ENCODE peak calls at places on chromosomes 6 and 20, in eight cellular contexts. One of them, this sample, is unnamed.

GRCh38 chr6:124119591-124119990 is 315.9 kb downstream of the NKAIN2 start:
- DNase-seq in hepatocyte: no peak
- DNase-seq in GM13976: no peak
- DNase-seq in GM06990: no peak
- DNase-seq in HCT116: no peak
- DNase-seq in heart right ventricle: no peak
- DNase-seq in WERI-Rb-1: peak; percentile 75
- DNase-seq in WTC11: no peak
- DNase-seq in this sample: no peak

GRCh38 chr20:22796465-22797077 is 212.2 kb upstream of the FOXA2 start:
- DNase-seq in hepatocyte: no peak
- DNase-seq in GM13976: no peak
- DNase-seq in GM06990: no peak
- DNase-seq in HCT116: no peak
- DNase-seq in heart right ventricle: no peak
- DNase-seq in WERI-Rb-1: no peak
- DNase-seq in WTC11: no peak
- DNase-seq in this sample: no peak

GRCh38 chr6:75830959-75831885 is 82.2 kb downstream of the MYO6 start:
- DNase-seq in hepatocyte: no peak
- DNase-seq in GM13976: peak; percentile 49
- DNase-seq in GM06990: peak; percentile 16
- DNase-seq in HCT116: no peak
- DNase-seq in heart right ventricle: no peak
- DNase-seq in WERI-Rb-1: no peak
- DNase-seq in WTC11: no peak
- DNase-seq in this sample: no peak

GRCh38 chr6:83138118-83138722 is 54.8 kb downstream of the PGM3 start:
- DNase-seq in hepatocyte: peak; percentile 7
- DNase-seq in GM13976: no peak
- DNase-seq in GM06990: no peak
- DNase-seq in HCT116: no peak
- DNase-seq in heart right ventricle: no peak
- DNase-seq in WERI-Rb-1: no peak
- DNase-seq in WTC11: no peak
- DNase-seq in this sample: no peak

GRCh38 chr6:143838395-143838794 is 4.7 kb upstream of the LTV1 start:
- DNase-seq in hepatocyte: peak; percentile 58
- DNase-seq in GM13976: no peak
- DNase-seq in GM06990: no peak
- DNase-seq in HCT116: no peak
- DNase-seq in heart right ventricle: no peak
- DNase-seq in WERI-Rb-1: no peak
- DNase-seq in WTC11: no peak
- DNase-seq in this sample: no peak

GRCh38 chr6:157304840-157305675 is 18.3 kb downstream of the TMEM242 start:
- DNase-seq in hepatocyte: peak; percentile 37
- DNase-seq in GM13976: no peak
- DNase-seq in GM06990: no peak
- DNase-seq in HCT116: no peak
- DNase-seq in heart right ventricle: no peak
- DNase-seq in WERI-Rb-1: no peak
- DNase-seq in WTC11: no peak
- DNase-seq in this sample: no peak

GRCh38 chr6:169789146-169789943 is 37.9 kb downstream of the ERMARD start:
- DNase-seq in hepatocyte: no peak
- DNase-seq in GM13976: no peak
- DNase-seq in GM06990: no peak
- DNase-seq in HCT116: no peak
- DNase-seq in heart right ventricle: no peak
- DNase-seq in WERI-Rb-1: peak; percentile 29
- DNase-seq in WTC11: no peak
- DNase-seq in this sample: no peak

GRCh38 chr6:119071576-119071975 is 6.9 kb downstream of the FAM184A start:
- DNase-seq in hepatocyte: peak; percentile 55
- DNase-seq in GM13976: no peak
- DNase-seq in GM06990: no peak
- DNase-seq in HCT116: no peak
- DNase-seq in heart right ventricle: no peak
- DNase-seq in WERI-Rb-1: no peak
- DNase-seq in WTC11: no peak
- DNase-seq in this sample: no peak

GRCh38 chr20:7094438-7094997 is 327.0 kb downstream of the BMP2 start:
- DNase-seq in hepatocyte: peak; percentile 66
- DNase-seq in GM13976: no peak
- DNase-seq in GM06990: no peak
- DNase-seq in HCT116: peak; percentile 4
- DNase-seq in heart right ventricle: peak; percentile 11
- DNase-seq in WERI-Rb-1: peak; percentile 32
- DNase-seq in WTC11: peak; percentile 64
- DNase-seq in this sample: peak; percentile 60

GRCh38 chr20:47319517-47320252 is 36.8 kb downstream of the ZMYND8 start:
- DNase-seq in hepatocyte: peak; percentile 81
- DNase-seq in GM13976: no peak
- DNase-seq in GM06990: no peak
- DNase-seq in HCT116: peak; percentile 78
- DNase-seq in heart right ventricle: peak; percentile 29
- DNase-seq in WERI-Rb-1: no peak
- DNase-seq in WTC11: peak; percentile 83
- DNase-seq in this sample: peak; percentile 93

GRCh38 chr6:26195924-26196845 is 109.0 kb downstream of the HFE start:
- DNase-seq in hepatocyte: no peak
- DNase-seq in GM13976: no peak
- DNase-seq in GM06990: peak; percentile 54
- DNase-seq in HCT116: no peak
- DNase-seq in heart right ventricle: no peak
- DNase-seq in WERI-Rb-1: no peak
- DNase-seq in WTC11: no peak
- DNase-seq in this sample: no peak

GRCh38 chr6:104325341-104326172 is 534.2 kb downstream of the HACE1 start:
- DNase-seq in hepatocyte: peak; percentile 51
- DNase-seq in GM13976: peak; percentile 23
- DNase-seq in GM06990: no peak
- DNase-seq in HCT116: peak; percentile 22
- DNase-seq in heart right ventricle: no peak
- DNase-seq in WERI-Rb-1: no peak
- DNase-seq in WTC11: peak; percentile 15
- DNase-seq in this sample: peak; percentile 14

GRCh38 chr20:3818155-3819151 is 1.9 kb upstream of the AP5S1 start:
- DNase-seq in hepatocyte: peak; percentile 87
- DNase-seq in GM13976: peak; percentile 74
- DNase-seq in GM06990: no peak
- DNase-seq in HCT116: peak; percentile 71
- DNase-seq in heart right ventricle: no peak
- DNase-seq in WERI-Rb-1: peak; percentile 91
- DNase-seq in WTC11: peak; percentile 75
- DNase-seq in this sample: peak; percentile 74

GRCh38 chr20:31496761-31497295 is 17.4 kb upstream of the HM13 start:
- DNase-seq in hepatocyte: peak; percentile 52
- DNase-seq in GM13976: no peak
- DNase-seq in GM06990: no peak
- DNase-seq in HCT116: no peak
- DNase-seq in heart right ventricle: peak; percentile 89
- DNase-seq in WERI-Rb-1: peak; percentile 78
- DNase-seq in WTC11: no peak
- DNase-seq in this sample: peak; percentile 44

GRCh38 chr6:143232849-143233248 is 172.2 kb downstream of the AIG1 start:
- DNase-seq in hepatocyte: peak; percentile 28
- DNase-seq in GM13976: peak; percentile 43
- DNase-seq in GM06990: peak; percentile 9
- DNase-seq in HCT116: peak; percentile 15
- DNase-seq in heart right ventricle: peak; percentile 27
- DNase-seq in WERI-Rb-1: peak; percentile 59
- DNase-seq in WTC11: peak; percentile 74
- DNase-seq in this sample: peak; percentile 39

GRCh38 chr20:63835031-63835858 is 4.2 kb upstream of the ZBTB46 start:
- DNase-seq in hepatocyte: peak; percentile 96
- DNase-seq in GM13976: peak; percentile 76
- DNase-seq in GM06990: no peak
- DNase-seq in HCT116: peak; percentile 90
- DNase-seq in heart right ventricle: peak; percentile 87
- DNase-seq in WERI-Rb-1: peak; percentile 94
- DNase-seq in WTC11: peak; percentile 88
- DNase-seq in this sample: peak; percentile 98

GRCh38 chr6:158290659-158291058 is 21.6 kb upstream of the TULP4 start:
- DNase-seq in hepatocyte: no peak
- DNase-seq in GM13976: peak; percentile 65
- DNase-seq in GM06990: peak; percentile 24
- DNase-seq in HCT116: no peak
- DNase-seq in heart right ventricle: no peak
- DNase-seq in WERI-Rb-1: no peak
- DNase-seq in WTC11: no peak
- DNase-seq in this sample: no peak

GRCh38 chr20:59644371-59644939 is 40.1 kb downstream of the PHACTR3 start:
- DNase-seq in hepatocyte: no peak
- DNase-seq in GM13976: no peak
- DNase-seq in GM06990: no peak
- DNase-seq in HCT116: no peak
- DNase-seq in heart right ventricle: no peak
- DNase-seq in WERI-Rb-1: no peak
- DNase-seq in WTC11: no peak
- DNase-seq in this sample: no peak

GRCh38 chr20:59646487-59646886 is 42.1 kb downstream of the PHACTR3 start:
- DNase-seq in hepatocyte: no peak
- DNase-seq in GM13976: no peak
- DNase-seq in GM06990: no peak
- DNase-seq in HCT116: no peak
- DNase-seq in heart right ventricle: no peak
- DNase-seq in WERI-Rb-1: no peak
- DNase-seq in WTC11: no peak
- DNase-seq in this sample: no peak

GRCh38 chr20:59645316-59645715 is 41.0 kb downstream of the PHACTR3 start:
- DNase-seq in hepatocyte: no peak
- DNase-seq in GM13976: no peak
- DNase-seq in GM06990: no peak
- DNase-seq in HCT116: no peak
- DNase-seq in heart right ventricle: no peak
- DNase-seq in WERI-Rb-1: no peak
- DNase-seq in WTC11: no peak
- DNase-seq in this sample: no peak

GRCh38 chr20:59647271-59647670 is 42.9 kb downstream of the PHACTR3 start:
- DNase-seq in hepatocyte: no peak
- DNase-seq in GM13976: no peak
- DNase-seq in GM06990: no peak
- DNase-seq in HCT116: no peak
- DNase-seq in heart right ventricle: no peak
- DNase-seq in WERI-Rb-1: no peak
- DNase-seq in WTC11: no peak
- DNase-seq in this sample: no peak

GRCh38 chr20:59645761-59646171 is 41.4 kb downstream of the PHACTR3 start:
- DNase-seq in hepatocyte: no peak
- DNase-seq in GM13976: no peak
- DNase-seq in GM06990: no peak
- DNase-seq in HCT116: no peak
- DNase-seq in heart right ventricle: no peak
- DNase-seq in WERI-Rb-1: no peak
- DNase-seq in WTC11: no peak
- DNase-seq in this sample: no peak
- TF ChIP-seq CTCF in hepatocyte: no peak
- TF ChIP-seq CTCF in GM13976: no peak
- TF ChIP-seq CTCF in GM06990: no peak
- TF ChIP-seq CTCF in HCT116: peak; percentile 45
- TF ChIP-seq CTCF in heart right ventricle: peak; percentile 30
- TF ChIP-seq CTCF in WERI-Rb-1: peak; percentile 46
- TF ChIP-seq CTCF in WTC11: no peak
- TF ChIP-seq CTCF in this sample: peak; percentile 37

GRCh38 chr6:15285682-15286294 is 39.9 kb downstream of the JARID2 start:
- DNase-seq in hepatocyte: no peak
- DNase-seq in GM13976: no peak
- DNase-seq in GM06990: no peak
- DNase-seq in HCT116: no peak
- DNase-seq in heart right ventricle: no peak
- DNase-seq in WERI-Rb-1: no peak
- DNase-seq in WTC11: no peak
- DNase-seq in this sample: no peak
- TF ChIP-seq CTCF in hepatocyte: no peak
- TF ChIP-seq CTCF in GM13976: no peak
- TF ChIP-seq CTCF in GM06990: peak; percentile 8
- TF ChIP-seq CTCF in HCT116: peak; percentile 39
- TF ChIP-seq CTCF in heart right ventricle: no peak
- TF ChIP-seq CTCF in WERI-Rb-1: peak; percentile 53
- TF ChIP-seq CTCF in WTC11: no peak
- TF ChIP-seq CTCF in this sample: no peak

GRCh38 chr20:45685896-45686295 is 15.9 kb upstream of the WFDC11 start:
- DNase-seq in hepatocyte: peak; percentile 10
- DNase-seq in GM13976: no peak
- DNase-seq in GM06990: no peak
- DNase-seq in HCT116: no peak
- DNase-seq in heart right ventricle: no peak
- DNase-seq in WERI-Rb-1: peak; percentile 12
- DNase-seq in WTC11: peak; percentile 43
- DNase-seq in this sample: peak; percentile 11
- TF ChIP-seq CTCF in hepatocyte: no peak
- TF ChIP-seq CTCF in GM13976: no peak
- TF ChIP-seq CTCF in GM06990: no peak
- TF ChIP-seq CTCF in HCT116: no peak
- TF ChIP-seq CTCF in heart right ventricle: no peak
- TF ChIP-seq CTCF in WERI-Rb-1: peak; percentile 41
- TF ChIP-seq CTCF in WTC11: no peak
- TF ChIP-seq CTCF in this sample: peak; percentile 16

GRCh38 chr6:106964954-106965353 is 9.6 kb downstream of the CD24 start:
- DNase-seq in hepatocyte: no peak
- DNase-seq in GM13976: no peak
- DNase-seq in GM06990: no peak
- DNase-seq in HCT116: no peak
- DNase-seq in heart right ventricle: no peak
- DNase-seq in WERI-Rb-1: no peak
- DNase-seq in WTC11: no peak
- DNase-seq in this sample: no peak

GRCh38 chr6:106966671-106967522 is 7.6 kb downstream of the CD24 start:
- DNase-seq in hepatocyte: no peak
- DNase-seq in GM13976: no peak
- DNase-seq in GM06990: no peak
- DNase-seq in HCT116: no peak
- DNase-seq in heart right ventricle: no peak
- DNase-seq in WERI-Rb-1: no peak
- DNase-seq in WTC11: no peak
- DNase-seq in this sample: no peak

GRCh38 chr6:106964099-106964498 is 10.4 kb downstream of the CD24 start:
- DNase-seq in hepatocyte: no peak
- DNase-seq in GM13976: no peak
- DNase-seq in GM06990: no peak
- DNase-seq in HCT116: no peak
- DNase-seq in heart right ventricle: no peak
- DNase-seq in WERI-Rb-1: no peak
- DNase-seq in WTC11: no peak
- DNase-seq in this sample: no peak

GRCh38 chr6:106967936-106968555 is 6.5 kb downstream of the CD24 start:
- DNase-seq in hepatocyte: no peak
- DNase-seq in GM13976: no peak
- DNase-seq in GM06990: no peak
- DNase-seq in HCT116: no peak
- DNase-seq in heart right ventricle: no peak
- DNase-seq in WERI-Rb-1: no peak
- DNase-seq in WTC11: no peak
- DNase-seq in this sample: no peak

DNA sequence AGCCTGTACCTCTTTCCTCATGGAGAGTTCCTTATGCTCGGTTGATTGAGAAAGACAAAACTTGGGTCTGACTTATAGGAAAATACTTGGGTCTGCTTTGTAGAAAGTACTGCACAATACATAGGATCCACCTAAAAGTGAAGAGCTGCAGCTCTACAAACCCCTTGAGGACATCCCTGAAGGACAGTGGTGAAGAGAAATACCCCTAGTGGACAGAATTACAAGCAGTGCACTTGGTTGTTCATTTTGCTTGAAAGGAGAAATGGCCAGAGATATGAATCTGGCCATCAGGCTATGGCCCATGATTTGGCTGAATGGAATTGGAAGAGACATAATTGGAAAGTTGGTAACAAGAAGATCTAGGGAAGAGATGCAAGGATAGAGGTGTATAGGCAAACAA is 8.3 kb downstream of the CD24 start:
- DNase-seq in hepatocyte: no peak
- DNase-seq in GM13976: no peak
- DNase-seq in GM06990: no peak
- DNase-seq in HCT116: no peak
- DNase-seq in heart right ventricle: no peak
- DNase-seq in WERI-Rb-1: no peak
- DNase-seq in WTC11: no peak
- DNase-seq in this sample: no peak
- TF ChIP-seq CTCF in hepatocyte: no peak
- TF ChIP-seq CTCF in GM13976: no peak
- TF ChIP-seq CTCF in GM06990: no peak
- TF ChIP-seq CTCF in HCT116: peak; percentile 31
- TF ChIP-seq CTCF in heart right ventricle: no peak
- TF ChIP-seq CTCF in WERI-Rb-1: no peak
- TF ChIP-seq CTCF in WTC11: no peak
- TF ChIP-seq CTCF in this sample: no peak